ENCODE peak calls at places on chromosomes 3 and 15, in eight cellular contexts. C is Panc1, O is heart right ventricle, X is heart left ventricle, E is kidney, D is PC-3, W is gastrocnemius medialis, I is Peyer's patch. Q is an unnamed sample. For H3K36me3, the result is how much of the 10 kb centered on the place peaks cover.

GRCh38 chr3:196707566-196707965 is 4.5 kb downstream of the CEP19 start:
- DNase-seq in C (no peak), O (no peak), X (no peak), E (no peak), D (no peak), W (no peak), I (no peak), Q (no peak)

GRCh38 chr15:28085489-28086174 is 13.5 kb downstream of the OCA2 start:
- DNase-seq in C (no peak), O (no peak), X (no peak), E (no peak), D (no peak), W (no peak), I (no peak), Q (no peak)

GRCh38 chr3:77186728-77187127 is 146.8 kb downstream of the ROBO2 start:
- DNase-seq in C (no peak), O (no peak), X (no peak), E (no peak), D (peak), W (no peak), I (no peak), Q (no peak)

GRCh38 chr3:71930056-71930991 is 145.4 kb upstream of the PROK2 start:
- DNase-seq in C (no peak), O (peak), X (peak), E (no peak), D (peak), W (no peak), I (no peak), Q (peak)

GRCh38 chr3:156643729-156644389 is 30.5 kb upstream of the TIPARP start:
- DNase-seq in C (no peak), O (peak), X (no peak), E (no peak), D (no peak), W (no peak), I (peak), Q (peak)

GRCh38 chr3:143036557-143036956 is 35.2 kb downstream of the U2SURP start:
- DNase-seq in C (no peak), O (no peak), X (no peak), E (no peak), D (no peak), W (no peak), I (no peak), Q (no peak)

GRCh38 chr15:73190189-73190601 is 137.9 kb downstream of the NEO1 start:
- DNase-seq in C (no peak), O (no peak), X (no peak), E (no peak), D (no peak), W (no peak), I (no peak), Q (no peak)

GRCh38 chr15:33201376-33202189 is 7.1 kb upstream of the FMN1 start:
- DNase-seq in C (peak), O (peak), X (peak), E (peak), D (peak), W (peak), I (peak), Q (peak)

GRCh38 chr3:73068419-73068818 is 7.0 kb downstream of the EBLN2 start:
- DNase-seq in C (no peak), O (no peak), X (no peak), E (no peak), D (no peak), W (no peak), I (no peak), Q (no peak)

GRCh38 chr3:124882749-124883148 is 4.4 kb downstream of the ITGB5 start:
- DNase-seq in C (no peak), O (no peak), X (no peak), E (no peak), D (peak), W (no peak), I (no peak), Q (peak)

GRCh38 chr3:159649951-159650350 is 338.7 kb upstream of the IL12A start:
- DNase-seq in C (no peak), O (no peak), X (no peak), E (no peak), D (no peak), W (no peak), I (no peak), Q (no peak)

GRCh38 chr3:50885491-50885890 is 210.8 kb downstream of the DOCK3 start:
- DNase-seq in C (no peak), O (no peak), X (no peak), E (no peak), D (peak), W (no peak), I (no peak), Q (no peak)

GRCh38 chr3:195203631-195204030 is 67.3 kb downstream of the XXYLT1 start:
- DNase-seq in C (no peak), O (no peak), X (no peak), E (no peak), D (no peak), W (no peak), I (peak), Q (no peak)

GRCh38 chr15:62606376-62607164 is 436.0 kb upstream of the TPM1 start:
- DNase-seq in C (no peak), O (no peak), X (no peak), E (no peak), D (peak), W (no peak), I (no peak), Q (peak)

GRCh38 chr15:92930776-92931175 is 30.7 kb downstream of the CHD2 start:
- DNase-seq in C (no peak), O (no peak), X (no peak), E (no peak), D (peak), W (peak), I (no peak), Q (peak)

GRCh38 chr3:164779816-164780215 is 298.5 kb downstream of the SI start:
- DNase-seq in C (no peak), O (no peak), X (no peak), E (no peak), D (no peak), W (no peak), I (no peak), Q (no peak)

GRCh38 chr3:105906834-105907233 is 38.0 kb upstream of the CBLB start:
- DNase-seq in C (no peak), O (peak), X (peak), E (no peak), D (peak), W (peak), I (no peak), Q (peak)

GRCh38 chr15:63931556-63931955 is 97.8 kb upstream of the HERC1 start:
- DNase-seq in C (no peak), O (no peak), X (no peak), E (no peak), D (no peak), W (no peak), I (peak), Q (no peak)

GRCh38 chr3:98980915-98981596 is 79.6 kb upstream of the DCBLD2 start:
- DNase-seq in C (no peak), O (no peak), X (no peak), E (no peak), D (peak), W (no peak), I (no peak), Q (peak)

GRCh38 chr3:37906734-37907282 is 45.1 kb downstream of the CTDSPL start:
- DNase-seq in C (no peak), O (no peak), X (no peak), E (no peak), D (no peak), W (no peak), I (no peak), Q (no peak)

GRCh38 chr3:131242201-131242600 is 139.4 kb upstream of the NUDT16 start:
- DNase-seq in C (no peak), O (no peak), X (no peak), E (no peak), D (no peak), W (no peak), I (no peak), Q (no peak)

GRCh38 chr3:72812201-72812600 is 36.0 kb downstream of the SHQ1 start:
- DNase-seq in C (no peak), O (no peak), X (no peak), E (no peak), D (no peak), W (no peak), I (no peak), Q (no peak)

GRCh38 chr3:151086484-151087456 is 1.3 kb downstream of the MED12L start:
- DNase-seq in C (peak), O (peak), X (peak), E (peak), D (peak), W (peak), I (peak), Q (peak)

GRCh38 chr3:41532976-41533375 is 333.7 kb downstream of the CTNNB1 start:
- DNase-seq in C (no peak), O (no peak), X (no peak), E (no peak), D (no peak), W (no peak), I (no peak), Q (no peak)

GRCh38 chr3:196528639-196529233 is 13.6 kb upstream of the SMCO1 start:
- DNase-seq in C (no peak), O (peak), X (peak), E (peak), D (peak), W (peak), I (peak), Q (peak)

GRCh38 chr3:76107935-76108570 is 322.7 kb upstream of the ZNF717 start:
- DNase-seq in C (no peak), O (no peak), X (no peak), E (no peak), D (peak), W (no peak), I (no peak), Q (peak)

GRCh38 chr15:65952425-65953053 is 83.2 kb downstream of the RAB11A start:
- DNase-seq in C (no peak), O (peak), X (peak), E (no peak), D (peak), W (no peak), I (no peak), Q (peak)

GRCh38 chr3:55143928-55144671 is 216.2 kb upstream of the LRTM1 start:
- DNase-seq in C (no peak), O (no peak), X (no peak), E (no peak), D (no peak), W (no peak), I (no peak), Q (peak)

GRCh38 chr3:150091626-150092025 is 120.9 kb upstream of the PFN2 start:
- DNase-seq in C (no peak), O (no peak), X (no peak), E (no peak), D (no peak), W (no peak), I (no peak), Q (no peak)

DNA sequence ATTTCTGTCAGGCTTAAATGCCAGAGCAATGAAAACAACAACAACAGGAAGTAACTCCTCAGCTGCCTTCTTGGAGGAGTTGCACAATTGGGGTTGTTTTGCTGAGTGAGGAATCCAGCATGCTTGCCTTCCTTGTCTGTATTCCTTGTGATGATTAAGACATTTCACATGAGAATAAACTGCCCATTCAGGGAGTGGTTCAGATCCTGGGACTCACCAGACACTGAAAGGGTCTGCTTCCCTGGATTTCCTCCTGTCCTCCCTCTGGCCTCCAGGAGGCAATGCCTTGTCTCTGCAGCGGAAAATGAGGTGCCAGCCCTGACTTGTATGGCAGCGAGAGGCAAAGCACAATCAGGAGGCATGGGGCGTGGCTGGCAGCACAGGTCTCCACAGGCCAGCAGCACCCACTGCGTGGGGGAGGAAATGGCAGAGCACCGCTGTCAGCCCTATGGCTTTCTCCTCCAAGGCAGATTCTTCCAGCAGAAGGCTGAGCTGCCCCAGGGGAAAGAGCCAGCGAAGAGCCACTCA is 41.5 kb downstream of the RBP2 start:
- DNase-seq in C (no peak), O (no peak), X (no peak), E (no peak), D (peak), W (peak), I (no peak), Q (peak)
- TF ChIP-seq CTCF in C (no peak), O (no peak), X (no peak), E (no peak), D (no peak), W (no peak), I (no peak), Q (no peak)

GRCh38 chr15:46174122-46174521 is 539.3 kb downstream of the SQOR start:
- DNase-seq in C (no peak), O (no peak), X (no peak), E (no peak), D (no peak), W (no peak), I (no peak), Q (no peak)
- H3K27ac ChIP-seq in C (no peak), O (no peak), X (no peak), E (no peak), D (no peak), W (no peak), I (no peak), Q (no peak)

GRCh38 chr15:74585857-74586256 is 29.8 kb upstream of the CLK3 start:
- DNase-seq in C (no peak), O (no peak), X (no peak), E (no peak), D (no peak), W (no peak), I (no peak), Q (no peak)

GRCh38 chr15:74587924-74588323 is 27.7 kb upstream of the CLK3 start:
- DNase-seq in C (no peak), O (no peak), X (no peak), E (no peak), D (no peak), W (no peak), I (no peak), Q (no peak)

GRCh38 chr15:74584204-74584603 is 31.4 kb upstream of the CLK3 start:
- DNase-seq in C (no peak), O (no peak), X (no peak), E (peak), D (no peak), W (no peak), I (no peak), Q (no peak)

GRCh38 chr15:74580538-74581350 is 34.9 kb upstream of the CLK3 start:
- DNase-seq in C (no peak), O (no peak), X (no peak), E (no peak), D (no peak), W (no peak), I (no peak), Q (no peak)

DNA sequence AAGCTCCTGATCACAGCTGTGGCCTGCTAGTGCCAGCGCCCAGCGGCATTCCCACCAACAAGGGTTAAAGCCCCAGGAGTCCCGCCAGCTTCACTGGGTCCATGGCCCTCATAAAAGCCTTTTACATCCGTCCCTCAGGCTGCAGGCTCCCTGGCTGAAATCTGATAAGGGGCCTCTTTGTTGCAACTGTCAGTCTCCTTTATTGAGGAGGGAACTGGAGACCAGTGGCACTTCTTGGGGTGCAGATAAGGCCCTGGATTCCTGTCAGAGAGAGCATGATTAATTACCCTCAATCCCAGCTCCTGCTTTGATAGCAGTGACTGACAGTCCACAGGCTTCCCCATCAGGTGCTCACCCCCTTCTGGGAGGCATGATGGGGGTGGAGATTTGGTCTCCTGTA is 30.9 kb upstream of the CLK3 start:
- DNase-seq in C (no peak), O (no peak), X (no peak), E (peak), D (no peak), W (no peak), I (no peak), Q (no peak)
- H3K36me3 ChIP-seq in C (under half), O (under half), X (under half), E (under half), D (under half), W (under half), I (under half), Q (under half)

DNA sequence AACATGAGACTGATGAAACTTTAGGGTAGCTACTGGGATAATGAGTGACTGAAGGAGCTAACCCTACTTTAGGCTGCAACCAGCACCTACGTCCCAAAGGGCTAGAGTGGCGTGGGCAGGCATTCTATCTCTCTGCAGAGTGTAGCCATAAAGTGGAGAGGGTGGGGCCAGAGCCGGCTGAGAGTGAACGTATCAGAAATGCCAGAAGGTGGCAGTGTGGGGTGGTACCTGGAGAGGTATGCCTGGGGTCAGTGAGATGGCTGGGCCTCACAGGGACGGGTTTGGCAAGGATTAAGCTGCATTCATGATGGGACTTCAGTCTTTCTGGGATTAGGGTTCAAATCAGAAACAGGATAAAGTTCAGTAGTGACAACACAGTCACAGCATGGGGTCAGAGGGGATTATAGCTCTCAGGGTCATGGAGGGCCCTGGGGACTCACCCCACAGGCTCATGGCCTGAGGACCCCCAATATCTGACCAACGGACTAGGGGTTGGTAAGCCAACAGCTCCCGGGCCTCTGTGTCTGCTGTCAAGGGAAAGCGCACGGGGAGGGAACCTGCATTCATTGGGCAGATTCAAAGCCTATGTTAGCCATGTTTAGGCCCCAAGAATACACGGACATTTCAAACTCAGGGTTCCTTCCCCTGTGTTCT is 86.5 kb upstream of the FOXB1 start:
- DNase-seq in C (peak), O (peak), X (peak), E (peak), D (peak), W (no peak), I (peak), Q (peak)
- TF ChIP-seq CTCF in C (peak), O (no peak), X (peak), E (peak), D (peak), W (no peak), I (no peak), Q (peak)

GRCh38 chr3:173584093-173584833 is 186.7 kb downstream of the NLGN1 start:
- DNase-seq in C (peak), O (peak), X (no peak), E (no peak), D (peak), W (no peak), I (no peak), Q (peak)

GRCh38 chr3:173584834-173585831 is 187.6 kb downstream of the NLGN1 start:
- DNase-seq in C (no peak), O (peak), X (peak), E (peak), D (peak), W (no peak), I (no peak), Q (peak)

GRCh38 chr3:173587055-173587454 is 189.5 kb downstream of the NLGN1 start:
- DNase-seq in C (no peak), O (no peak), X (no peak), E (no peak), D (no peak), W (no peak), I (no peak), Q (no peak)

GRCh38 chr3:173588547-173588946 is 191.0 kb downstream of the NLGN1 start:
- DNase-seq in C (no peak), O (no peak), X (no peak), E (no peak), D (peak), W (no peak), I (no peak), Q (no peak)

DNA sequence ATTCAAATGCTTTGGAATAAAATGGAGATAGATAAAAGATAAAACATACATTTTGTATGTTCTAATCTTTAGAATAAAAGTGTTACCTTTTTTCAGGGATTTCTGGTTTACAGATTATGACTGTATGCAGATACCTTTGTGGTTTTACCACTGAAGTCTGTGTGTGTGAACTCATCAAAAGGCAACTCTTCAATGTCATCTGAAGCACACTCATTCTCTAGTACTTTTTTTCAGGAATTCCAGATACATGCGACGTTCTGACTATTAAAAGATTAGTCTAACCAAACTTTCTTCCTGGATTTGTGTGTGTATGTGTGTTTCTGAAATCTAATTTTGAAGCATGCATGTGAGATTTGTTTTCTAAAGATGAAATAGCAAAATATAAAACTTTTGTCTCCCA is 188.6 kb downstream of the NLGN1 start:
- DNase-seq in C (no peak), O (no peak), X (no peak), E (no peak), D (peak), W (no peak), I (no peak), Q (no peak)
- H3K27ac ChIP-seq in C (no peak), O (no peak), X (no peak), E (no peak), D (no peak), W (no peak), I (no peak), Q (no peak)

GRCh38 chr15:40293006-40293405 is 10.1 kb upstream of the ANKRD63 start:
- DNase-seq in C (no peak), O (no peak), X (no peak), E (peak), D (no peak), W (no peak), I (no peak), Q (no peak)
- H3K36me3 ChIP-seq in C (under half), O (under half), X (under half), E (under half), D (under half), W (under half), I (under half), Q (under half)

DNA sequence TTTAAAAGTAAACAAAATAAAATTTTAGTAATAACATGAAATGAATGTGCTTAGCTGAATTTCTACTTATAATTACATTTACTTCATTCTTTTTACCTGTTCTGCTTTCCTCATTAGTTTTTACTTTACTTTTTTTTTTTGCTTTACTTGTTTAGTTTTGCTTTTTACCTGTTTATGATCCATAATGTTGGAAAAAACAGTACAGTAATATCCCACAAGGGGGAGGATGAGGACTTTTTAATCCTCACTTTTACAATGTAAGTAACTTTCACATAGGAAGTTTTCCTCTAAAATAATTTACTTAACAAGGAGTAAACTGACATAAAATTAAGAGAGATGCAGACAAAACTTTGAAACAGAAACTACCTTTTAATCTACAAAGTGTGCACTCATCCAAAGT is 268.7 kb downstream of the TBC1D5 start:
- DNase-seq in C (no peak), O (no peak), X (no peak), E (no peak), D (peak), W (no peak), I (no peak), Q (no peak)
- TF ChIP-seq CTCF in C (no peak), O (no peak), X (peak), E (no peak), D (peak), W (no peak), I (no peak), Q (no peak)

GRCh38 chr3:121481116-121481895 is 64.5 kb downstream of the POLQ start:
- DNase-seq in C (no peak), O (no peak), X (no peak), E (no peak), D (peak), W (no peak), I (no peak), Q (no peak)
- H3K27ac ChIP-seq in C (no peak), O (no peak), X (no peak), E (no peak), D (no peak), W (no peak), I (no peak), Q (no peak)

Q was measured in brain microvascular endothelial cell.